ENCODE peak calls at places on chromosomes 6 and 20, in seven cellular contexts. T is brain microvascular endothelial cell, E is left ventricle myocardium inferior, I is fibroblast of pulmonary artery, P is AG09309, D is dorsolateral prefrontal cortex, G is chondrocyte. Z is an unnamed sample.

GRCh38 chr6:139433647-139434419 is 59.4 kb upstream of the CITED2 start:
- DNase-seq in T (no peak), E (no peak), I (peak; percentile 30), P (no peak), D (no peak), G (no peak), Z (no peak)

GRCh38 chr6:99151634-99152344 is 197.7 kb downstream of the FAXC start:
- DNase-seq in T (peak; percentile 43), E (peak; percentile 20), I (peak; percentile 11), P (no peak), D (no peak), G (no peak), Z (peak; percentile 63)

GRCh38 chr6:23180504-23181293 is 611.3 kb downstream of the HDGFL1 start:
- DNase-seq in T (peak; percentile 59), E (peak; percentile 64), I (peak; percentile 84), P (no peak), D (peak; percentile 72), G (no peak), Z (no peak)

GRCh38 chr6:144497650-144498049 is 212.5 kb downstream of the UTRN start:
- DNase-seq in T (no peak), E (no peak), I (no peak), P (no peak), D (no peak), G (no peak), Z (no peak)

GRCh38 chr6:37209461-37210205 is 39.7 kb downstream of the PIM1 start:
- DNase-seq in T (no peak), E (no peak), I (no peak), P (no peak), D (no peak), G (no peak), Z (no peak)

GRCh38 chr6:119349341-119350201 is at the start of gene MAN1A1:
- DNase-seq in T (peak; percentile 47), E (peak; percentile 92), I (peak; percentile 84), P (peak; percentile 7), D (peak; percentile 85), G (no peak), Z (peak; percentile 99)

GRCh38 chr6:152305672-152306071 is 331.5 kb downstream of the SYNE1 start:
- DNase-seq in T (no peak), E (no peak), I (peak; percentile 39), P (no peak), D (no peak), G (no peak), Z (no peak)

GRCh38 chr6:13077117-13077516 is 251.2 kb downstream of the TBC1D7 start:
- DNase-seq in T (no peak), E (no peak), I (no peak), P (no peak), D (no peak), G (no peak), Z (no peak)

GRCh38 chr6:166343157-166343502 is 785 bp upstream of the SFT2D1 start:
- DNase-seq in T (no peak), E (no peak), I (no peak), P (no peak), D (no peak), G (no peak), Z (no peak)

GRCh38 chr6:90835584-90836212 is 248.8 kb upstream of the MAP3K7 start:
- DNase-seq in T (no peak), E (no peak), I (no peak), P (no peak), D (no peak), G (no peak), Z (no peak)

DNA sequence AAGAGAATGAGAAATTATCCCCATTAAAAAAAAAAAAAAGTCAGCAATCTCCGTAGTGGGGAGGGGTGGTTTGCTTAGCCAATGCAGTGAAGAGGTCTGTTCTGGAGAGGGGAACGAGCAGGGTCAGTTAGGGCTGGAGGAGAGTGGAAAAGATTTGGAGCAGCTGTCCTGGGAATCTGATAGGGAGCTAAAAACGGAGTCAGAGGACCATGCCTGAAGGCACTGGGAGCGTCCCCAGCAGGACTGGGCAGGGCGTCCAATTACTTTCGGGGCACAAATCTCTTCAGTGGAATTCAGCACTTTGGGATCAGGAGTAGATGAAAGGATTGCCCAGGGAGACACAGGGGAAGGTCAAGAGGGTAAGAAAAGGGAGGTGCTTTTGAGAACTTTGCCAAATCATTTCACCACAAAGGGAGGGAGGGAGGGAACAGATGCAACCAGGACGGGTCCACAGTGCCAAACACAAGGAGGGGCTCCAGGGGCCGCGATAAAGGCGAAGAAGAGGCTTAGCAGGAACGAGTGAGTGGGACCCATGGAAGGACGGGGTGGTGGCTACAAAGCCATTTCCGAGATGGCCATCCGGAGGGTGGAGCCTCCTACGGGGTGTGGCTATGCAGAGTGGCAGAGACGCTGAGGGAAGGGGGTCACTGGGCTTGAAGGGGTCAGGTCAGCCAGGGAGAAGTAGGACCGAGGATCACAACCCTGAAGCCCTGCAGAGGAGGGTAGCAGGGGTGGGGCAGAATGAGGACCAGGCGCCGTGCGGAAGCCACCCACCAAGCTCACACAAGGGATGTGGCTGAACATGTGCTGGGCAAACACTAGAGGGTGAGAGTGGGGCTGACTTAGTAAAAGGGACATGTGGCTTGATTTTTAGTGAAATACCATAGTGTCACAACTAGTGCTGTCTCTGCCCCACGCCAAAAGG is 180.1 kb upstream of the RREB1 start:
- DNase-seq in T (no peak), E (peak; percentile 44), I (no peak), P (no peak), D (no peak), G (no peak), Z (no peak)
- TF ChIP-seq CTCF in T (no peak), E (peak; percentile 39), I (no peak), P (no peak), D (no peak), G (no peak), Z (no peak)

DNA sequence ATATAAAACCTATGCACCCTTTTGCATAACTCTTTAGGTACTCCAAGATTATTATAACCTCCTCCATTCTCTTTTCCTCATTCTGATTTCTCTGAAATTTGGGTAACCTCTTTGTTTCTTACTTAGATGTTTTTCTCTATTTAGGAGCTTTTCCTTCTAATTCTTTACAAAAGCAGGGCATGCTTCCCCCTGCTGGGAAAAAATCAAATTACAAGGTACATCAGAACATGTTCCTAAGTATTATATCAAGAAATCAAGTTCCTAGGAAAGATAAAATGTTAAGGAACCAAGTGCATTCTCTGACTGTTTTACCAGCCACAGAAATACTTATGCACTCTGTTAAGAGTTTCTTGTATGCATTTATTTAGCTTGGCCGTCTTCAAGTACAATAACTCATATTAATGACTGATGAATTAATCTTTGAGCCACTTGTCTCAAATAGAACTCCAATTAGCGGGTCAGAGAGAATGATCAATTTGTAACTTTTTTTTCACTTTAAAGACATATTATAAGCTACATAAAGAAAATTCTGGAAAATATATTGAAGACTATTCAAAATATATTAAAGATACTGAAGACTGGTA is 2.1 kb downstream of the KHDRBS2 start:
- DNase-seq in T (peak; percentile 14), E (no peak), I (peak; percentile 24), P (no peak), D (no peak), G (no peak), Z (peak; percentile 14)
- TF ChIP-seq CTCF in T (no peak), E (peak; percentile 48), I (peak; percentile 45), P (peak; percentile 37), D (peak; percentile 55), G (peak; percentile 82), Z (peak; percentile 35)

GRCh38 chr20:63957004-63957689 is 931 bp upstream of the UCKL1 start:
- DNase-seq in T (no peak), E (peak; percentile 65), I (peak; percentile 58), P (no peak), D (peak; percentile 74), G (no peak), Z (peak; percentile 78)
- TF ChIP-seq CTCF in T (peak; percentile 26), E (no peak), I (no peak), P (no peak), D (no peak), G (peak; percentile 60), Z (no peak)

DNA sequence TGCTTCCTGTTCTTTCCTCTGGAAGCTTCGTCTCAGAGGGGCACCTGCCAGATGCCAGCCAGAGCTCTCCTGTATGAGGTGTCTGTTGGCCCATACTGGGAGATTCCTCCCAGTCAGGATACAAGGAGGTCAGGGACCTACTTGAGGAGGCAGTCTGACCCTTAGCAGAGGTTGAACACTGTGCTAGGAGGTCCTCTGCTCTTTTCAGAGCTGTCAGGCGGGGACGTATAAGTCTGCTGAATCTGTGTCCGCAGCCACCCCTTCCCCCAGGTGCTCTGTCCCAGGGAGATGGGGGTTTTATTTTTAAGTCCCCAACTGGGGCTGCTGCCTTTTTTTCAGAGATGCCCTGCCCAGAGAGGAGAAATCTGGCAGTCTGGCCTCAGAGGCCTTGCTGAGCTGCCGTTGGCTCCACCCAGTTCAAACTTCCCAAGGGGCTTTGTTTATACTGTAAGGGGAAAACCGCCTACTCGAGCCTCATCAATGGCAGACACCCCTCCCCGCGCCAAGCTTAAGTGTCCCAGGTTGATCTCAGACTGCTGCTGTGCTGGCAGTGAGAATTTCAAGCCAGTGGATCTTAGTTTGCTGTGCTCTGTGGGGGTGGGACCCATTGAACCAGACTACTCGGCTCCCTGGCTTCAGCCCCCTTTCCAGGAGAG is 326.7 kb downstream of the BCKDHB start:
- DNase-seq in T (no peak), E (no peak), I (no peak), P (no peak), D (no peak), G (no peak), Z (no peak)
- TF ChIP-seq CTCF in T (no peak), E (no peak), I (no peak), P (no peak), D (no peak), G (no peak), Z (no peak)

DNA sequence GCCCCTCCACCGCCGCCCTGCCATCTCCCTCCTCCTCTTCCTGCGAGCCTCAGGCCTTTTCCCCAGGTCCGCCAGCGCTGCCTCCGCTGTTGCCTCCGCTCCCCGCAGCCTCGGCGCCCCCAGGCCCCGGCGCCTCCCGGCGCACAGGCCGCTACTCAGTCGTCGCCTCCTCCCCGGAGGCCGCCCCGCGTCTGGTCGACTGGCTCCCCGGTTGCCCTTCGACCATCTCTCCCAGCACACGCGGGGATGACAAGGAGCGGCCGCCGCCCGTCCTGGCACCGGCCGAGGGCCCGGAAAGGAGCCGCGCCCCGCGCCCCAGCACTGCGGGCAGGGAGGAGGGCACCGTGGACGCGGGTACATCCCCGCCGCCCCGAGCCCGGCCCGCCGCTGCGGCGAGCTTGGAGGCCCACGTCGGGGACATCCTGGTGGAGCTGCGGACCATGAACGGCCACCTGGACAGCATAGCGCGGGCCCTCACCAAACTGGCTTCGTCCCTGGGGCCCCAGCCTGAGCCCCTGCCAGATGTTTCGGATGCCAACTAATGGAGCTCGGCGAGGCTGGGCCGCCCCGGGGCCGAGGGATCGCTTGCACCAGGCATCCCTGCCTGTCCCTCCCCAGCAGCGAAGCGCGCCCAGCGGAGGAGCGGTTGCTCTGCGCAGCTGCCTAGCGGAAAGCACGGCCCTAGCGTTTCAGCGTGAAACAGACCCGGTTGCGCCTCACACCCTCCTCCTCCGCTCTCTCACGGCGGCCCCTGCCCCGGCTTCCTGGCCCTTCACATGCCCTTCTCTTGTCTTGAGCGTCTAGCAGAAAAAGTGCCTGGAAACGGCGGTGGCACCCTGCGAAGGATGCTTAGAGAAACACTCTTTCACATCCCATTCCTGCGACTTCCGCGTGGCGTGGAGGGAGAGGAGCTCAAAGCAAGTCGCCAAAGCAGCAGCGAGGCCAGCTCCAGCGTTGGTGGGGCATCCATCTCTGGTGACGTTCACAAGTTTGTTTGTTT is 285.7 kb upstream of the SUPT3H start:
- DNase-seq in T (peak; percentile 27), E (peak; percentile 17), I (peak; percentile 33), P (no peak), D (peak; percentile 56), G (no peak), Z (peak; percentile 41)
- TF ChIP-seq CTCF in T (peak; percentile 28), E (no peak), I (peak; percentile 7), P (no peak), D (no peak), G (no peak), Z (no peak)

GRCh38 chr6:132961610-132962009 is 147.2 kb downstream of the RPS12 start:
- DNase-seq in T (no peak), E (no peak), I (no peak), P (no peak), D (no peak), G (no peak), Z (peak; percentile 8)
- TF ChIP-seq CTCF in T (peak; percentile 36), E (no peak), I (peak; percentile 17), P (no peak), D (no peak), G (peak; percentile 36), Z (peak; percentile 6)

GRCh38 chr20:63118786-63119450 is 97.0 kb downstream of the YTHDF1 start:
- DNase-seq in T (no peak), E (no peak), I (no peak), P (no peak), D (no peak), G (peak; percentile 79), Z (no peak)
- TF ChIP-seq CTCF in T (no peak), E (no peak), I (no peak), P (no peak), D (no peak), G (no peak), Z (no peak)